ENCODE peak calls at places on chromosomes 12 and 14, in four cellular contexts. J is fibroblast of lung, Z is A549, C is transverse colon. R is an unnamed sample.
A peak's percentile ranks its signal among the peaks of the same experiment; 100 is the strongest.

GRCh38 chr14:37610945-37611523 is 15.6 kb downstream of the TTC6 start:
- DNase-seq in Z (no peak), J (no peak), C (no peak), R (no peak)

GRCh38 chr12:18382486-18382885 is 121.2 kb downstream of the PIK3C2G start:
- DNase-seq in C (no peak), J (peak; percentile 55), Z (no peak), R (no peak)

GRCh38 chr14:63276492-63277342 is 42.0 kb downstream of the GPHB5 start:
- DNase-seq in C (no peak), Z (peak; percentile 36), J (peak; percentile 65), R (no peak)

GRCh38 chr12:106886921-106887320 is 68.8 kb upstream of the TMEM263 start:
- DNase-seq in Z (no peak), C (no peak), J (no peak), R (no peak)

GRCh38 chr14:21219120-21219519 is 50.1 kb downstream of the HNRNPC start:
- DNase-seq in C (no peak), J (no peak), Z (no peak), R (no peak)

GRCh38 chr12:115871714-115872113 is 405.8 kb downstream of the MED13L start:
- DNase-seq in C (peak; percentile 16), J (peak; percentile 3), Z (peak; percentile 66), R (no peak)

GRCh38 chr12:45282411-45282810 is 66.5 kb downstream of the ANO6 start:
- DNase-seq in Z (no peak), C (peak; percentile 63), J (no peak), R (no peak)

GRCh38 chr12:56469007-56469930 is 891 bp downstream of the SPRYD4 start:
- DNase-seq in Z (peak; percentile 33), C (peak; percentile 44), J (no peak), R (no peak)

GRCh38 chr12:131389051-131390013 is 321.6 kb upstream of the SFSWAP start:
- DNase-seq in J (no peak), C (no peak), Z (no peak), R (no peak)

GRCh38 chr12:124564232-124564958 is 3.0 kb downstream of the NCOR2 start:
- DNase-seq in Z (no peak), J (no peak), C (no peak), R (no peak)

GRCh38 chr12:48074266-48074665 is 31.6 kb downstream of the SENP1 start:
- DNase-seq in J (no peak), Z (no peak), C (no peak), R (no peak)

GRCh38 chr12:47602949-47603558 is 102.8 kb downstream of the RPAP3 start:
- DNase-seq in Z (no peak), J (no peak), C (no peak), R (no peak)

GRCh38 chr14:39028620-39029019 is 74.4 kb downstream of the SEC23A start:
- DNase-seq in J (no peak), C (no peak), Z (no peak), R (no peak)

GRCh38 chr14:54291491-54292191 is 105.2 kb upstream of the CDKN3 start:
- DNase-seq in Z (no peak), C (no peak), J (peak; percentile 61), R (peak; percentile 63)

GRCh38 chr14:67003009-67003753 is 186.1 kb upstream of the GARIN2 start:
- DNase-seq in J (peak; percentile 23), Z (no peak), C (no peak), R (no peak)

GRCh38 chr12:120247183-120247582 is 18.3 kb downstream of the PXN start:
- DNase-seq in Z (no peak), C (no peak), J (no peak), R (no peak)

GRCh38 chr12:131208425-131208824 is 254.7 kb downstream of the ADGRD1 start:
- DNase-seq in C (no peak), Z (no peak), J (no peak), R (no peak)

GRCh38 chr12:91551927-91552326 is 369.3 kb upstream of the DCN start:
- DNase-seq in C (peak; percentile 11), Z (no peak), J (no peak), R (no peak)

GRCh38 chr12:106999444-106999843 is 12.5 kb upstream of the MTERF2 start:
- DNase-seq in Z (no peak), C (no peak), J (no peak), R (no peak)

GRCh38 chr14:96911499-96912130 is 114.4 kb downstream of the VRK1 start:
- DNase-seq in Z (no peak), J (no peak), C (no peak), R (no peak)

GRCh38 chr14:51691176-51691575 is 39.5 kb downstream of the FRMD6 start:
- DNase-seq in C (no peak), J (peak; percentile 50), Z (no peak), R (no peak)

GRCh38 chr14:60317609-60318008 is 68.6 kb downstream of the PPM1A start:
- DNase-seq in Z (no peak), C (no peak), J (no peak), R (no peak)

GRCh38 chr12:69026341-69026740 is 93.4 kb upstream of the CPM start:
- DNase-seq in C (no peak), J (no peak), Z (no peak), R (no peak)

GRCh38 chr12:67519824-67520433 is 128.6 kb upstream of the DYRK2 start:
- DNase-seq in Z (no peak), C (no peak), J (no peak), R (no peak)

GRCh38 chr14:105064721-105065143 is 498 bp downstream of the GPR132 start:
- DNase-seq in Z (no peak), C (peak; percentile 47), J (peak; percentile 75), R (no peak)

GRCh38 chr12:81627336-81628189 is 131.6 kb downstream of the PPFIA2 start:
- DNase-seq in J (peak; percentile 51), Z (peak; percentile 13), C (no peak), R (no peak)

GRCh38 chr14:65303185-65303901 is 109.2 kb upstream of the FUT8 start:
- DNase-seq in C (no peak), J (peak; percentile 52), Z (no peak), R (no peak)
- H3K4me3 ChIP-seq in C (no peak overlapping the region), J (no peak overlapping the region), Z (no peak overlapping the region), R (no peak overlapping the region)

GRCh38 chr14:23364604-23365352 is at the start of gene EFS:
- DNase-seq in C (no peak), J (peak; percentile 47), Z (no peak), R (no peak)
- H3K4me3 ChIP-seq in C (peak within 1 kb of the TSS; percentile 39), J (peak within 1 kb of the TSS; percentile 62), Z (no peak within 1 kb of the TSS), R (peak within 1 kb of the TSS; percentile 49)

DNA sequence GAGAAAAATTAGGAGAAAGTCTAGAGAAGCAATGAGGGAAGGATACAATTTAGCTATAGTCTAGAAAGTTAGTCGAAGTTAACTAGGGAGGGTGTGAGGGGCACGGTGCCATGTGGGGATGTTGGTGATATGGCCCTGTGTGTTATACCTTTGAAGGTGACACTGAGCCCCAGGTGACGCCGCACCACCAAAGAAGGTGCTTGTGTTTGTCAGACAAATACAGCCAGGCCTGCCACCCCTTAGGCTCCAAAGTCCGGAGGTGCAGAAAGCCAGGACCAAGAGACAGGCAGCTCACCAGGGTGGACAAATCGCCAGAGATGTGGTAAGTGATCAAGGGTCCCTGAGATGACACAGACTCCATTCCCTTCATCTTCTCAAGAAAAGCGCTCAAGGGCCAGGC is 1.1 kb downstream of the C1S start:
- DNase-seq in J (no peak), Z (no peak), C (no peak), R (no peak)
- H3K4me3 ChIP-seq in J (peak overlapping the region; percentile 90), Z (no peak overlapping the region), C (peak overlapping the region; percentile 27), R (peak overlapping the region; percentile 32)

GRCh38 chr12:108306506-108306905 is 32.6 kb downstream of the CMKLR1 start:
- DNase-seq in J (no peak), Z (no peak), C (no peak), R (no peak)

GRCh38 chr12:108304633-108305032 is 34.5 kb downstream of the CMKLR1 start:
- DNase-seq in J (peak; percentile 10), C (no peak), Z (no peak), R (no peak)

GRCh38 chr12:108306014-108306501 is 33.1 kb downstream of the CMKLR1 start:
- DNase-seq in Z (no peak), J (peak; percentile 76), C (no peak), R (no peak)

GRCh38 chr12:108307006-108307405 is 32.1 kb downstream of the CMKLR1 start:
- DNase-seq in J (peak; percentile 54), Z (no peak), C (no peak), R (no peak)

DNA sequence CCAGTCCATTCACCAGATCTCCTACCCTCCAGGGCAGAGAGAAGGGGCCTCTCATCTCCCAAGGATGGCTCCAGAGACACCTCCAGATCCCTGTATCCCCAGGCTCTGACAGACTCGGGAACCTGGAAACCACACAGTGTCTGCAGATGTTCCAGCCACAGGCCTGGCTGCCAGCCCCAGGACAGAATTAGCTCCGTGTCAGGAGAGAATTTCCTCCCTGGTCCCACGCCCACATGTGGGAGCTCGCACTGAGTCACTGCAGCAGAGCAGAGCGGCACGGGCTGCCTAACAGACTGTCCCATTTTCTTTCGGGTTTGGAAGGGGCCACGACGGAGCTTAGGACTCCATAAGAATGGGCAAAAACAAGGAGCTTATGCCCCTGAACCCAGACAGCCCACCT is 33.6 kb downstream of the CMKLR1 start:
- DNase-seq in J (peak; percentile 88), C (peak; percentile 68), Z (no peak), R (peak; percentile 95)
- H3K4me3 ChIP-seq in J (peak overlapping the region; percentile 21), C (no peak overlapping the region), Z (no peak overlapping the region), R (no peak overlapping the region)

DNA sequence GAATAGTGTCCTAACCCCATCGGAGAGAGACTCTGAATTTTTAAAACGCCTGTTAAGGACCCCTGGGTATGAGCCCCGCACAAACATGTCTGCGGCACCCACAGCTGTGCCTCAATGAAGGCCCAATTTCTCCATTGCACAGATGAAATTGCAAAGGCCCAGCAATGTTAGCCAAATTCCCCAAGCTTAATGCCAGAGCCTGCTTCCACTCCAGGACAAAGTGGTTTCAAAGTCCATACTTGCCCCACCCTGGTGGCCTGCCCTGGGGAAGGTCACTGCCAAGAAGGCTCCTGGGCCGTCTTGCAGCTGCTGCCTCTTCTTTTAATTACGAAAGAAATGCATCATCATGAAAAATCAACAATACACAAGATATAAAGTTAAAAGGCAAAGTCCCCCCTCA is 1179.7 kb downstream of the VRK1 start:
- DNase-seq in J (no peak), Z (no peak), C (peak; percentile 70), R (peak; percentile 59)
- H3K4me3 ChIP-seq in J (no peak overlapping the region), Z (no peak overlapping the region), C (no peak overlapping the region), R (no peak overlapping the region)

GRCh38 chr14:50000215-50001145 is 107.6 kb downstream of the ARF6 start:
- DNase-seq in J (peak; percentile 94), C (peak; percentile 76), Z (no peak), R (peak; percentile 87)
- H3K4me3 ChIP-seq in J (peak overlapping the region; percentile 33), C (no peak overlapping the region), Z (no peak overlapping the region), R (no peak overlapping the region)

R was measured in right atrium auricular region.